ENCODE peak calls at places on chromosomes 11 and 22, in ten cellular contexts. One of them, this sample, is unnamed.

GRCh38 chr11:31529701-31530100 is 20.1 kb downstream of the ELP4 start:
- DNase-seq in foreskin fibroblast: no peak
- DNase-seq in endothelial cell: no peak
- DNase-seq in MM.1S: peak; percentile 23
- DNase-seq in lower lobe of right lung: no peak
- DNase-seq in brain microvascular endothelial cell: no peak
- DNase-seq in psoas muscle: no peak
- DNase-seq in HFFc6: no peak
- DNase-seq in transverse colon: no peak
- DNase-seq in left ventricle myocardium inferior: no peak
- DNase-seq in this sample: no peak

GRCh38 chr11:47111318-47111804 is 65.3 kb downstream of the ARFGAP2 start:
- DNase-seq in HFFc6: no peak
- DNase-seq in psoas muscle: no peak
- DNase-seq in left ventricle myocardium inferior: no peak
- DNase-seq in foreskin fibroblast: no peak
- DNase-seq in lower lobe of right lung: no peak
- DNase-seq in MM.1S: no peak
- DNase-seq in transverse colon: no peak
- DNase-seq in brain microvascular endothelial cell: no peak
- DNase-seq in endothelial cell: no peak
- DNase-seq in this sample: no peak

GRCh38 chr11:114010931-114011330 is 36.0 kb downstream of the HTR3A start:
- DNase-seq in lower lobe of right lung: no peak
- DNase-seq in left ventricle myocardium inferior: no peak
- DNase-seq in endothelial cell: no peak
- DNase-seq in transverse colon: no peak
- DNase-seq in psoas muscle: no peak
- DNase-seq in MM.1S: no peak
- DNase-seq in brain microvascular endothelial cell: no peak
- DNase-seq in foreskin fibroblast: no peak
- DNase-seq in HFFc6: no peak
- DNase-seq in this sample: no peak

GRCh38 chr22:32571764-32572163 is 97.2 kb downstream of the FBXO7 start:
- DNase-seq in lower lobe of right lung: no peak
- DNase-seq in HFFc6: no peak
- DNase-seq in MM.1S: peak; percentile 12
- DNase-seq in brain microvascular endothelial cell: no peak
- DNase-seq in psoas muscle: no peak
- DNase-seq in endothelial cell: no peak
- DNase-seq in foreskin fibroblast: no peak
- DNase-seq in left ventricle myocardium inferior: no peak
- DNase-seq in transverse colon: no peak
- DNase-seq in this sample: no peak

GRCh38 chr11:8080674-8081590 is at the start of gene TUB:
- DNase-seq in endothelial cell: peak; percentile 26
- DNase-seq in HFFc6: no peak
- DNase-seq in foreskin fibroblast: no peak
- DNase-seq in transverse colon: no peak
- DNase-seq in psoas muscle: no peak
- DNase-seq in brain microvascular endothelial cell: no peak
- DNase-seq in left ventricle myocardium inferior: no peak
- DNase-seq in lower lobe of right lung: no peak
- DNase-seq in MM.1S: no peak
- DNase-seq in this sample: no peak

GRCh38 chr11:71117311-71117710 is 135.1 kb downstream of the SHANK2 start:
- DNase-seq in left ventricle myocardium inferior: no peak
- DNase-seq in psoas muscle: no peak
- DNase-seq in endothelial cell: no peak
- DNase-seq in transverse colon: no peak
- DNase-seq in foreskin fibroblast: no peak
- DNase-seq in lower lobe of right lung: no peak
- DNase-seq in MM.1S: no peak
- DNase-seq in HFFc6: no peak
- DNase-seq in brain microvascular endothelial cell: no peak
- DNase-seq in this sample: no peak

GRCh38 chr22:31173386-31174145 is 13.6 kb downstream of the RNF185 start:
- DNase-seq in MM.1S: no peak
- DNase-seq in brain microvascular endothelial cell: peak; percentile 69
- DNase-seq in transverse colon: no peak
- DNase-seq in endothelial cell: no peak
- DNase-seq in foreskin fibroblast: peak; percentile 69
- DNase-seq in lower lobe of right lung: no peak
- DNase-seq in psoas muscle: no peak
- DNase-seq in left ventricle myocardium inferior: no peak
- DNase-seq in HFFc6: peak; percentile 90
- DNase-seq in this sample: no peak

GRCh38 chr11:65663634-65664200 is 1.0 kb upstream of the RELA start:
- DNase-seq in psoas muscle: peak; percentile 83
- DNase-seq in foreskin fibroblast: peak; percentile 64
- DNase-seq in brain microvascular endothelial cell: no peak
- DNase-seq in endothelial cell: peak; percentile 30
- DNase-seq in MM.1S: no peak
- DNase-seq in lower lobe of right lung: peak; percentile 66
- DNase-seq in transverse colon: peak; percentile 66
- DNase-seq in HFFc6: no peak
- DNase-seq in left ventricle myocardium inferior: peak; percentile 56
- DNase-seq in this sample: no peak

GRCh38 chr11:92342034-92342433 is 117.4 kb downstream of the FAT3 start:
- DNase-seq in endothelial cell: no peak
- DNase-seq in foreskin fibroblast: no peak
- DNase-seq in MM.1S: no peak
- DNase-seq in transverse colon: no peak
- DNase-seq in psoas muscle: no peak
- DNase-seq in brain microvascular endothelial cell: no peak
- DNase-seq in lower lobe of right lung: no peak
- DNase-seq in left ventricle myocardium inferior: no peak
- DNase-seq in HFFc6: no peak
- DNase-seq in this sample: no peak

GRCh38 chr11:92346220-92346619 is 121.6 kb downstream of the FAT3 start:
- DNase-seq in lower lobe of right lung: no peak
- DNase-seq in HFFc6: no peak
- DNase-seq in left ventricle myocardium inferior: no peak
- DNase-seq in brain microvascular endothelial cell: no peak
- DNase-seq in transverse colon: no peak
- DNase-seq in foreskin fibroblast: no peak
- DNase-seq in endothelial cell: no peak
- DNase-seq in psoas muscle: no peak
- DNase-seq in MM.1S: no peak
- DNase-seq in this sample: no peak

GRCh38 chr11:92342886-92343285 is 118.3 kb downstream of the FAT3 start:
- DNase-seq in lower lobe of right lung: no peak
- DNase-seq in foreskin fibroblast: no peak
- DNase-seq in brain microvascular endothelial cell: no peak
- DNase-seq in HFFc6: no peak
- DNase-seq in transverse colon: no peak
- DNase-seq in left ventricle myocardium inferior: no peak
- DNase-seq in MM.1S: no peak
- DNase-seq in psoas muscle: no peak
- DNase-seq in endothelial cell: no peak
- DNase-seq in this sample: no peak

DNA sequence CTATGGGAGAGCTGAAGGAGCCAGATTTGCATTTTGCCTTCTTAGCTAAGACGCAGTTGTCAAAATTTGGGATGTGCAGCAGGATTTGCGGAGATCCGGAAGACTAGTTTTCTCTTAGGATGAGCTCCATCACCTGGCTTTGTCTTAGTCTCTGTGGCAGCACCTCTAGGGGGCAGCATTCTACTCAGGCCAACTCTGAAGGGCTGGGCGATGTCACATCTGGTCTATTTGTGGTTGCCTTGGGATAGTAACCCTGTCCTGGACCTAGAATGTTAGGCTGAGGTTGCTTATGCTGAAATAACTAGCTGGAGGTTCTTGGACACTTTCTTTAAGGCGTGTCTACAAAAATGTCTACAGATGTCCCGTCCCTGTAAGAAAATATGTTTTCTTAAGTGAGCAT is 116.2 kb downstream of the FAT3 start:
- DNase-seq in foreskin fibroblast: no peak
- DNase-seq in transverse colon: peak; percentile 8
- DNase-seq in left ventricle myocardium inferior: no peak
- DNase-seq in endothelial cell: peak; percentile 25
- DNase-seq in MM.1S: no peak
- DNase-seq in HFFc6: peak; percentile 6
- DNase-seq in psoas muscle: no peak
- DNase-seq in lower lobe of right lung: no peak
- DNase-seq in brain microvascular endothelial cell: peak; percentile 43
- DNase-seq in this sample: peak; percentile 32
- TF ChIP-seq CTCF in foreskin fibroblast: peak; percentile 50
- TF ChIP-seq CTCF in transverse colon: no peak
- TF ChIP-seq CTCF in left ventricle myocardium inferior: peak; percentile 37
- TF ChIP-seq CTCF in endothelial cell: peak; percentile 30
- TF ChIP-seq CTCF in MM.1S: peak; percentile 18
- TF ChIP-seq CTCF in HFFc6: peak; percentile 70
- TF ChIP-seq CTCF in psoas muscle: no peak
- TF ChIP-seq CTCF in lower lobe of right lung: peak; percentile 10
- TF ChIP-seq CTCF in brain microvascular endothelial cell: peak; percentile 80
- TF ChIP-seq CTCF in this sample: peak; percentile 43

GRCh38 chr11:131588057-131588456 is 217.6 kb downstream of the NTM start:
- DNase-seq in transverse colon: no peak
- DNase-seq in MM.1S: no peak
- DNase-seq in left ventricle myocardium inferior: no peak
- DNase-seq in HFFc6: no peak
- DNase-seq in brain microvascular endothelial cell: no peak
- DNase-seq in lower lobe of right lung: no peak
- DNase-seq in endothelial cell: no peak
- DNase-seq in foreskin fibroblast: no peak
- DNase-seq in psoas muscle: no peak
- DNase-seq in this sample: no peak

GRCh38 chr11:131583823-131584222 is 213.4 kb downstream of the NTM start:
- DNase-seq in MM.1S: no peak
- DNase-seq in endothelial cell: no peak
- DNase-seq in psoas muscle: no peak
- DNase-seq in transverse colon: no peak
- DNase-seq in left ventricle myocardium inferior: no peak
- DNase-seq in brain microvascular endothelial cell: no peak
- DNase-seq in HFFc6: no peak
- DNase-seq in foreskin fibroblast: no peak
- DNase-seq in lower lobe of right lung: no peak
- DNase-seq in this sample: no peak

GRCh38 chr11:131582021-131582531 is 211.7 kb downstream of the NTM start:
- DNase-seq in HFFc6: no peak
- DNase-seq in endothelial cell: no peak
- DNase-seq in lower lobe of right lung: no peak
- DNase-seq in transverse colon: no peak
- DNase-seq in brain microvascular endothelial cell: no peak
- DNase-seq in MM.1S: no peak
- DNase-seq in foreskin fibroblast: no peak
- DNase-seq in psoas muscle: no peak
- DNase-seq in left ventricle myocardium inferior: no peak
- DNase-seq in this sample: no peak

GRCh38 chr11:131581006-131581405 is 210.6 kb downstream of the NTM start:
- DNase-seq in left ventricle myocardium inferior: no peak
- DNase-seq in foreskin fibroblast: no peak
- DNase-seq in brain microvascular endothelial cell: no peak
- DNase-seq in lower lobe of right lung: no peak
- DNase-seq in transverse colon: no peak
- DNase-seq in endothelial cell: no peak
- DNase-seq in HFFc6: no peak
- DNase-seq in psoas muscle: no peak
- DNase-seq in MM.1S: no peak
- DNase-seq in this sample: no peak

GRCh38 chr11:131584694-131585592 is 214.5 kb downstream of the NTM start:
- DNase-seq in left ventricle myocardium inferior: peak; percentile 15
- DNase-seq in transverse colon: no peak
- DNase-seq in brain microvascular endothelial cell: no peak
- DNase-seq in foreskin fibroblast: no peak
- DNase-seq in lower lobe of right lung: no peak
- DNase-seq in endothelial cell: peak; percentile 61
- DNase-seq in MM.1S: no peak
- DNase-seq in psoas muscle: no peak
- DNase-seq in HFFc6: no peak
- DNase-seq in this sample: peak; percentile 32
- TF ChIP-seq CTCF in left ventricle myocardium inferior: peak; percentile 31
- TF ChIP-seq CTCF in transverse colon: no peak
- TF ChIP-seq CTCF in brain microvascular endothelial cell: peak; percentile 63
- TF ChIP-seq CTCF in foreskin fibroblast: no peak
- TF ChIP-seq CTCF in lower lobe of right lung: no peak
- TF ChIP-seq CTCF in endothelial cell: peak; percentile 63
- TF ChIP-seq CTCF in MM.1S: peak; percentile 5
- TF ChIP-seq CTCF in psoas muscle: no peak
- TF ChIP-seq CTCF in HFFc6: peak; percentile 63
- TF ChIP-seq CTCF in this sample: peak; percentile 54

GRCh38 chr11:68632802-68633201 is 51.5 kb upstream of the GAL start:
- DNase-seq in transverse colon: peak; percentile 64
- DNase-seq in foreskin fibroblast: peak; percentile 50
- DNase-seq in MM.1S: peak; percentile 67
- DNase-seq in endothelial cell: peak; percentile 59
- DNase-seq in left ventricle myocardium inferior: no peak
- DNase-seq in psoas muscle: no peak
- DNase-seq in lower lobe of right lung: no peak
- DNase-seq in HFFc6: peak; percentile 24
- DNase-seq in brain microvascular endothelial cell: peak; percentile 61
- DNase-seq in this sample: peak; percentile 63
- TF ChIP-seq CTCF in transverse colon: peak; percentile 39
- TF ChIP-seq CTCF in foreskin fibroblast: peak; percentile 49
- TF ChIP-seq CTCF in MM.1S: peak; percentile 67
- TF ChIP-seq CTCF in endothelial cell: peak; percentile 26
- TF ChIP-seq CTCF in left ventricle myocardium inferior: peak; percentile 43
- TF ChIP-seq CTCF in psoas muscle: no peak
- TF ChIP-seq CTCF in lower lobe of right lung: peak; percentile 21
- TF ChIP-seq CTCF in HFFc6: peak; percentile 75
- TF ChIP-seq CTCF in brain microvascular endothelial cell: peak; percentile 87
- TF ChIP-seq CTCF in this sample: peak; percentile 24

GRCh38 chr11:34053161-34053686 is 1.7 kb downstream of the CAPRIN1 start:
- DNase-seq in brain microvascular endothelial cell: peak; percentile 60
- DNase-seq in transverse colon: peak; percentile 83
- DNase-seq in endothelial cell: peak; percentile 62
- DNase-seq in psoas muscle: peak; percentile 78
- DNase-seq in foreskin fibroblast: peak; percentile 67
- DNase-seq in lower lobe of right lung: peak; percentile 87
- DNase-seq in left ventricle myocardium inferior: peak; percentile 72
- DNase-seq in MM.1S: peak; percentile 79
- DNase-seq in HFFc6: peak; percentile 61
- DNase-seq in this sample: peak; percentile 76

GRCh38 chr11:34051349-34052035 is at the start of gene CAPRIN1:
- DNase-seq in psoas muscle: peak; percentile 94
- DNase-seq in MM.1S: peak; percentile 93
- DNase-seq in endothelial cell: peak; percentile 86
- DNase-seq in brain microvascular endothelial cell: peak; percentile 67
- DNase-seq in transverse colon: peak; percentile 89
- DNase-seq in left ventricle myocardium inferior: peak; percentile 88
- DNase-seq in foreskin fibroblast: peak; percentile 79
- DNase-seq in HFFc6: peak; percentile 82
- DNase-seq in lower lobe of right lung: peak; percentile 93
- DNase-seq in this sample: peak; percentile 91

GRCh38 chr11:34052608-34053160 is 1.2 kb downstream of the CAPRIN1 start:
- DNase-seq in left ventricle myocardium inferior: peak; percentile 21
- DNase-seq in psoas muscle: peak; percentile 64
- DNase-seq in lower lobe of right lung: peak; percentile 52
- DNase-seq in transverse colon: peak; percentile 30
- DNase-seq in MM.1S: peak; percentile 16
- DNase-seq in HFFc6: no peak
- DNase-seq in foreskin fibroblast: no peak
- DNase-seq in endothelial cell: peak; percentile 31
- DNase-seq in brain microvascular endothelial cell: no peak
- DNase-seq in this sample: peak; percentile 18

GRCh38 chr11:34050967-34051348 is 573 bp upstream of the CAPRIN1 start:
- DNase-seq in MM.1S: no peak
- DNase-seq in brain microvascular endothelial cell: no peak
- DNase-seq in psoas muscle: no peak
- DNase-seq in foreskin fibroblast: no peak
- DNase-seq in left ventricle myocardium inferior: no peak
- DNase-seq in HFFc6: peak; percentile 28
- DNase-seq in lower lobe of right lung: no peak
- DNase-seq in endothelial cell: no peak
- DNase-seq in transverse colon: no peak
- DNase-seq in this sample: no peak

DNA sequence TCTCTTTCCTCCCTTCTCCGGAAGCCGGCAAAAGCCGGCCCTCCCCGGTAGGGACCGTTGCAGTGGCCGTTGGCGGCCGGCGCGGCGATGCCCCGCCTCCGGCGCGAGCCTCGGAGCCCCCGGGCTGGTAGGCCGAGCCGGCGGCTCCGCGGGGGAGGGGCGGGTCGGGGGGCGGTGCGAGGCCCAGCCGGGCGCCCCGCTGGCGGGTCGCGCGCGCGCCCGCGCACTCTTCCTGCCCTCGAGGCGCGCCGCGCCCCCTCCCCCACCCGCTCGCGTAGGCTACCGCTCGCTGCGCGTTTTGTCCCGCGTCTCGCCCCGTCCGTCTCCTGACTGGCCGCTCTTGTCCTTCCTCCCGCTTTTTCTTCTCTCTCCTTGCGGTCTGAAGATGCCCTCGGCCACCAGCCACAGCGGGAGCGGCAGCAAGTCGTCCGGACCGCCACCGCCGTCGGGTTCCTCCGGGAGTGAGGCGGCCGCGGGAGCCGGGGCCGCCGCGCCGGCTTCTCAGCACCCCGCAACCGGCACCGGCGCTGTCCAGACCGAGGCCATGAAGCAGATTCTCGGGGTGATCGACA is 591 bp downstream of the CAPRIN1 start:
- DNase-seq in transverse colon: peak; percentile 93
- DNase-seq in psoas muscle: peak; percentile 96
- DNase-seq in left ventricle myocardium inferior: peak; percentile 94
- DNase-seq in lower lobe of right lung: peak; percentile 95
- DNase-seq in brain microvascular endothelial cell: peak; percentile 82
- DNase-seq in foreskin fibroblast: peak; percentile 88
- DNase-seq in MM.1S: peak; percentile 91
- DNase-seq in HFFc6: peak; percentile 72
- DNase-seq in endothelial cell: peak; percentile 96
- DNase-seq in this sample: peak; percentile 95
- TF ChIP-seq CTCF in transverse colon: no peak
- TF ChIP-seq CTCF in psoas muscle: no peak
- TF ChIP-seq CTCF in left ventricle myocardium inferior: peak; percentile 4
- TF ChIP-seq CTCF in lower lobe of right lung: no peak
- TF ChIP-seq CTCF in brain microvascular endothelial cell: no peak
- TF ChIP-seq CTCF in foreskin fibroblast: no peak
- TF ChIP-seq CTCF in MM.1S: no peak
- TF ChIP-seq CTCF in HFFc6: no peak
- TF ChIP-seq CTCF in endothelial cell: no peak
- TF ChIP-seq CTCF in this sample: no peak

This sample was measured in glutamatergic neuron.